ENCODE peak calls at places on chromosomes 3 and 15, in six cellular contexts. P, M, Q, E, O and D are unnamed samples.

GRCh38 chr3:138862531-138862923 is 27.8 kb upstream of the PIK3CB start:
- DNase-seq in M (no peak), P (peak), E (peak), O (no peak), Q (no peak), D (no peak)

GRCh38 chr3:141000027-141000663 is 51.0 kb upstream of the SPSB4 start:
- DNase-seq in E (peak), Q (peak), M (peak), O (no peak), P (peak), D (peak)

GRCh38 chr3:87191641-87192040 is 35.5 kb upstream of the CHMP2B start:
- DNase-seq in O (no peak), P (no peak), Q (no peak), M (no peak), E (no peak), D (no peak)

GRCh38 chr15:70137975-70138374 is 40.3 kb upstream of the TLE3 start:
- DNase-seq in O (no peak), P (no peak), Q (no peak), E (no peak), M (no peak), D (no peak)

GRCh38 chr15:96321422-96322391 is 8.8 kb upstream of the NR2F2 start:
- DNase-seq in M (no peak), Q (no peak), P (no peak), O (no peak), E (peak), D (no peak)

GRCh38 chr3:40752492-40752891 is 227.7 kb downstream of the ZNF621 start:
- DNase-seq in E (no peak), P (no peak), Q (no peak), O (no peak), M (no peak), D (no peak)

GRCh38 chr3:149630806-149631205 is 27.0 kb downstream of the WWTR1 start:
- DNase-seq in P (no peak), O (no peak), M (no peak), Q (no peak), E (no peak), D (no peak)

GRCh38 chr15:95300958-95301357 is 1029.5 kb upstream of the NR2F2 start:
- DNase-seq in E (no peak), P (no peak), O (no peak), Q (no peak), M (no peak), D (no peak)

GRCh38 chr15:41827290-41827879 is 507 bp upstream of the JMJD7 start:
- DNase-seq in M (no peak), P (no peak), E (no peak), Q (no peak), O (no peak), D (peak)

GRCh38 chr3:128112406-128112968 is 11.1 kb downstream of the RUVBL1 start:
- DNase-seq in E (peak), Q (no peak), O (peak), P (peak), M (peak), D (peak)

GRCh38 chr15:98718426-98719168 is 70.3 kb downstream of the IGF1R start:
- DNase-seq in M (no peak), E (no peak), P (no peak), O (no peak), Q (no peak), D (no peak)

GRCh38 chr15:72116680-72117447 is 1.1 kb downstream of the MYO9A start:
- DNase-seq in E (peak), Q (peak), O (no peak), P (peak), M (no peak), D (peak)

GRCh38 chr3:61936344-61936937 is 375.1 kb downstream of the PTPRG start:
- DNase-seq in M (peak), P (peak), E (peak), O (no peak), Q (no peak), D (peak)

GRCh38 chr3:196969660-196970546 is 1.3 kb upstream of the PIGZ start:
- DNase-seq in Q (peak), M (peak), O (no peak), P (peak), E (peak), D (peak)

GRCh38 chr3:119794971-119795612 is 13.2 kb downstream of the NR1I2 start:
- DNase-seq in Q (no peak), M (peak), P (no peak), E (no peak), O (no peak), D (peak)

GRCh38 chr3:42269647-42270046 is 3.7 kb upstream of the CCK start:
- DNase-seq in E (no peak), P (no peak), O (no peak), Q (no peak), M (no peak), D (no peak)

GRCh38 chr15:61038387-61038786 is 190.7 kb downstream of the RORA start:
- DNase-seq in Q (no peak), P (no peak), E (peak), M (no peak), O (no peak), D (no peak)

GRCh38 chr15:29534378-29534777 is 264.8 kb upstream of the NSMCE3 start:
- DNase-seq in Q (no peak), E (no peak), M (no peak), O (no peak), P (no peak), D (no peak)

GRCh38 chr3:193879864-193880242 is 256.1 kb upstream of the HES1 start:
- DNase-seq in E (no peak), M (no peak), Q (no peak), P (no peak), O (no peak), D (no peak)

GRCh38 chr3:15933439-15934144 is 135.8 kb upstream of the ANKRD28 start:
- DNase-seq in P (no peak), M (no peak), O (no peak), Q (no peak), E (no peak), D (no peak)

GRCh38 chr15:91021516-91022074 is 799 bp downstream of the VPS33B start:
- DNase-seq in E (peak), M (no peak), O (no peak), P (no peak), Q (no peak), D (no peak)

GRCh38 chr3:32181370-32181769 is 57.1 kb upstream of the CMTM8 start:
- DNase-seq in Q (no peak), O (no peak), M (no peak), E (no peak), P (no peak), D (no peak)